ENCODE peak calls at places on chromosome 7, in four cellular contexts. V, U, J and H are unnamed samples.

GRCh38 chr7:151330656-151331055 is 11.0 kb upstream of the NUB1 start:
- DNase-seq in U (no peak), V (no peak), J (no peak), H (no peak)

GRCh38 chr7:45627691-45628456 is 53.7 kb downstream of the ADCY1 start:
- DNase-seq in U (no peak), J (no peak), V (no peak), H (no peak)

GRCh38 chr7:36084485-36085091 is 68.5 kb upstream of the EEPD1 start:
- DNase-seq in U (peak; percentile 41), V (peak; percentile 22), J (peak; percentile 55), H (peak; percentile 45)

GRCh38 chr7:53218730-53219504 is 183.5 kb downstream of the POM121L12 start:
- DNase-seq in U (no peak), V (no peak), J (no peak), H (no peak)

GRCh38 chr7:32890010-32890552 is 1.5 kb downstream of the KBTBD2 start:
- DNase-seq in U (peak; percentile 52), J (no peak), V (peak; percentile 53), H (peak; percentile 57)

GRCh38 chr7:27890205-27890849 is 150.4 kb downstream of the TAX1BP1 start:
- DNase-seq in V (no peak), J (no peak), U (no peak), H (no peak)

GRCh38 chr7:25918731-25919130 is 233.3 kb upstream of the NFE2L3 start:
- DNase-seq in J (no peak), U (no peak), V (no peak), H (no peak)

GRCh38 chr7:43220250-43220649 is 107.8 kb downstream of the HECW1 start:
- DNase-seq in V (peak; percentile 77), J (no peak), U (peak; percentile 95), H (peak; percentile 27)

GRCh38 chr7:130298927-130299326 is 6.0 kb downstream of the CPA4 start:
- DNase-seq in U (no peak), J (no peak), V (no peak), H (no peak)

GRCh38 chr7:137953692-137954470 is 48.0 kb downstream of the CREB3L2 start:
- DNase-seq in V (peak; percentile 80), U (peak; percentile 84), J (no peak), H (peak; percentile 83)

GRCh38 chr7:108382932-108383331 is 73.3 kb downstream of the NRCAM start:
- DNase-seq in V (no peak), J (no peak), U (no peak), H (no peak)

GRCh38 chr7:297611-298374 is 7.8 kb downstream of the FOXL3 start:
- DNase-seq in U (no peak), V (no peak), J (no peak), H (no peak)

DNA sequence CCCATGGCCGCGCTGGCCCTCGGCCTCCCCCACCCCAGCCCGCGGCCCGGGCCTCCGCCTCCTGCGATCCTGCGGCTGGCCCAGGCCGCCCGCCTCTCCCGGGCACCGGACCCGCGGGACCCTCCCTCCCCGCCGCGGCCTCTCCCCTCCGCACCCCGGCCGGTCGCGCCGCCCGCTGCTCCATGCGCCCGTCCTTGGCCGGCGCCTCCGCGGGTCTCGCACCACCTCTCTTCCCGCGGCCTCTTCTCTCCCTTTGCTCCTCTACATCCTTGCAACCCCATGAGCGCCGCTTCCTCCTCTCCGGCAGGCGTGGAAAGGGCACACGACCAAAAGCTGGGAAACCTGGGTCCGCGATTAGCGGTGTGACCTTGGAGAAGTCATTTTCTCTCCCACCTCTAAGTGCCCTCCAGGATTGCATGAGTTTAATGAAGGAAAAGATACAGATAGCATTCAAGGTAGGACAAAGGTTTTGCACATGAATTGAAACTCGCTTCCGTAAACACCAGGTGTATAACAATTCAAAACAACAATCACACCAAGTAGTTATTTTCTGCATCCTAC is 449 bp upstream of the SRPK2 start:
- DNase-seq in V (peak; percentile 61), U (peak; percentile 40), J (peak; percentile 46), H (peak; percentile 61)
- TF ChIP-seq CTCF in V (peak; percentile 13), U (peak; percentile 8), J (no peak), H (no peak)

GRCh38 chr7:20651960-20652544 is 36.6 kb downstream of the ABCB5 start:
- DNase-seq in J (no peak), V (peak; percentile 48), U (no peak), H (peak; percentile 53)
- TF ChIP-seq CTCF in J (peak; percentile 19), V (peak; percentile 42), U (peak; percentile 22), H (peak; percentile 62)

GRCh38 chr7:30226593-30227268 is 57.7 kb upstream of the ZNRF2 start:
- DNase-seq in J (no peak), U (no peak), V (no peak), H (no peak)
- TF ChIP-seq CTCF in J (no peak), U (no peak), V (peak; percentile 16), H (no peak)

DNA sequence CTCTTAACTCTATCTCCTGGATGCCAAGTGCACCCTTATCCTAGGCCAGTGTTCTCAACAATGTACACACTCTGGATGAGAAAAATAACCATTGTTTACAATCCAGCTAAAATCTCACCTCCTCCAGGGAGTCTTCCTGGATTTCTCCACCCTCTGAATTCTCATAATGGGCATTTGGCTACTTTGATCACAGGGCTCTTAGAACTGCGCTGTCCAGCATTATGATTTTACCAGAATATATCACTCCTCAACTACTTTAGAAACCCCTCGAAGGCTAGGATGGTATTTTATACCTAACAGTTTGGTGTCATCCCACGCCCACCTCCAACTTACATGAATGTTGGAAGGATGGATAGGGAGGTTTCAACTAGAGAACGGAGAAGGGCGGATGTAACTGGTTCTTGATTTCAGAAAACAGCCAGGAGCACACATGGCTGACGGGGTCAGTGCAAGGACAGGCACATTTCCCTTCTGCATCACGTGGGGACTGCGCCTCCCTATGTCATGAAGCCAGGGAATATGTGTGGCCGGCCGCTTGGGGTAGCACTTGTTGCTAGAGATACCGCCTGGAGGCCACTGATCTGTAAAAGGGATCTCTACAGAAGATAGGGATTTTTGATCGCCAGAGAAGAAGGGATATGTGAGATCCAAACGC is 1.2 kb upstream of the ATP6V0E2 start:
- DNase-seq in J (peak; percentile 86), U (peak; percentile 81), V (peak; percentile 80), H (peak; percentile 76)
- TF ChIP-seq CTCF in J (no peak), U (peak; percentile 33), V (peak; percentile 28), H (peak; percentile 12)

GRCh38 chr7:69187824-69188335 is 410.4 kb upstream of the AUTS2 start:
- DNase-seq in U (no peak), V (no peak), J (no peak), H (no peak)

GRCh38 chr7:69190738-69191137 is 407.5 kb upstream of the AUTS2 start:
- DNase-seq in J (no peak), U (no peak), V (no peak), H (no peak)

GRCh38 chr7:69190025-69190424 is 408.2 kb upstream of the AUTS2 start:
- DNase-seq in V (no peak), J (no peak), U (no peak), H (no peak)

GRCh38 chr7:69186974-69187373 is 411.3 kb upstream of the AUTS2 start:
- DNase-seq in J (no peak), V (no peak), U (no peak), H (no peak)

DNA sequence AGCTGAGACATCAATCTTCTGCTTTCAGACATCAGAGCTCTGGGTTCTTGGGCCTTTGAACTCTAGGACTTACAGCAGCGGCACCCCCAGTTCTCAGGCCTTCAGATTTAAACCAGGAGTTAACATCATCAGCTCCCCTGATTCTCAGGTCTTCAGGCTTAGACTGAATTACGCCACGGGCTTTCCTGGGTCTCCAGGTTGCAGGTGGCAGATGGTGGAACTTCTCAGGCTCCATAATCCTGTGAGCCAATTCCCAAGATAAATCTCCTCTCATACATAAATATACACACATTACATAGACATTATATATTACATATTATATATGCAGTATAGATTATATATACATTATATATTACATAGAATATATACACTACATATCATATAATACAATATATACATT is 408.9 kb upstream of the AUTS2 start:
- DNase-seq in J (no peak), U (no peak), V (no peak), H (no peak)
- TF ChIP-seq CTCF in J (no peak), U (no peak), V (no peak), H (no peak)

GRCh38 chr7:148290451-148291005 is 300.0 kb upstream of the C7orf33 start:
- DNase-seq in V (no peak), U (no peak), J (no peak), H (no peak)

GRCh38 chr7:148289630-148290029 is 300.9 kb upstream of the C7orf33 start:
- DNase-seq in J (no peak), V (no peak), U (no peak), H (no peak)

GRCh38 chr7:148288592-148289151 is 301.9 kb upstream of the C7orf33 start:
- DNase-seq in U (no peak), V (no peak), J (no peak), H (no peak)

GRCh38 chr7:148287538-148287937 is 303.0 kb upstream of the C7orf33 start:
- DNase-seq in V (no peak), U (no peak), J (no peak), H (no peak)

GRCh38 chr7:148286150-148286549 is 304.4 kb upstream of the C7orf33 start:
- DNase-seq in V (no peak), U (no peak), J (no peak), H (no peak)
- TF ChIP-seq CTCF in V (no peak), U (no peak), J (no peak), H (peak; percentile 28)

DNA sequence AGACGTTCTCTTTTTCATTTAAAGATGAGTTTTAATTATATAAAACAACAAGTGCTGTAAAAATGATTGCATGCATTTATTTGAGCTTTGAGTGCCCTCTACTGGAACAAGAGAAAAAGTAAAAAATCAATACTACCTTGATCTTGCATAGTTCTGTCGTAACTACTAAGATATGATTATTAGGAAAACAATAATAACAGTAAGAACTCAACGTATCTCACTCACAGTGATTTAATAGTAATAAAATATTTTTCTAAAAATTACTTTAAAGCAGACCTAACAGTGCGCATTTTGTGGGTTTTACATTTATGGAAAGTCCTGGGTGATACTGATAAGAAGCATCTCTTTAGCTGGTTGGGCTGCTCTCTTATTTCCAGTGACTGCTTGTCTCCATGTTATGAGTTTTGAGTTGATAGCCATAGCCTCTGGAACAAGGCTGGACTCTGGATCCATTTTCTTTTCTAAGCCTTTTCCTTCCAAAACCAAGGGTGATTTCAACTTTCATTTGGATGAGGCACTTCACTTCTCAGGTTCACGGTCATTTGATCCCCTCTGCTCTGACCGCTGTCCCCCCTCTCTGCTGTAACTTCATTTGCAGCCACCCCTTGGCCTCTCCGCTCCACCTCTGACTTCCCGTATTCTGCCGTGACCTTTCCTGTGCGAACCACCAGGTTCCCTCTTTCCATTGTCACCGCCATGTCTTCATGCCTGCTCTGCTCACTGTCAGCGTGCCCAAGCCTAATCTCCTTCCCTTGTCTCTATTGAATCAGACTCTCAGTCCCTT is 29.6 kb upstream of the INHBA start:
- DNase-seq in V (peak; percentile 50), U (peak; percentile 33), J (peak; percentile 50), H (peak; percentile 34)
- TF ChIP-seq CTCF in V (peak; percentile 35), U (peak; percentile 54), J (peak; percentile 28), H (peak; percentile 33)

DNA sequence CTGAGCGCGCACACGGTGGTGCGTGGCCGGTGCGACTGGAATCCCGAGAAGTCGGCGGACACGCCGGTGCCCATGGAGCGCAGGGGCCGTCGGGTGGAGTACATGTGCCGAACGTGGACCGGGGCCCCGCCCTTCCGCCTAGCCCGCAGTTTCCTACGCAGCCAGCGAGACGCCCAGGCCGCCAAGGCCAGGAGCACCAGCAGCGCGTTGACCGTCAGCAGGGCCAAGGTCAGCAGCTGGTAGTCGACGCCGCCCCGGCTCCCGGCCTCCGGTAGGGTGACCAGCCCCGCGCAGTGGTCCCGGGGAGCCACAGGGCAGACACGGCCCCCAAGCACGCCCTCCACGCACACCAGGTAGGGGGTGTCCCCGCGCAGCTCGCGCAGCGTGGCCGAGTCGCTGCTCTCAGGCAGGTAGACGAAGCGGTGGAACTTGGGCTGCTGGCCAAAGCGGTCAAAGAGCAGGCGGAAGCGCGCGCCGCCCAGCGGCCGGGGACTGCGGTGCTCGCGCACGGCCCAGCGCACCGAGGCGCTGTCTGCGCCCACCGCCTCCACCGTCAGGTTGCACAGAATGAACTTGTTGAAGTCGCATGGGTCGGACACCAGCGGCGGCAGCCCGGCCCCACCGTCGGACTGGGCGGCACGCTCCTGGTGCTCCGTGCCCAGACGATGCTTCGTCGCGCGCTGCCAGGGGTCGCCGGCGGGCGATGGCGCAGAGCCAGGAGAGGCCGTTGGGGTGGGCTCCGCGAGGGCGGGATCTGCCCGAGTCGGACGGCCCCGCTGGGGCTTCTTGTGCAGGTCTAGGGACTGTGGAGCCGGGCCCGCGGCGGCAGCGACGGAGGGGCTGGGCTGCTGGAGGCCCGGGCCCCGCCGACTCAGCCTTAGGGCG is 2.2 kb downstream of the TRIL start:
- DNase-seq in J (peak; percentile 75), V (peak; percentile 37), U (peak; percentile 4), H (peak; percentile 57)
- TF ChIP-seq CTCF in J (peak; percentile 40), V (peak; percentile 41), U (peak; percentile 49), H (peak; percentile 42)